ENCODE peak calls at places on chromosomes 11 and 22, in nine cellular contexts. One of them, this sample, is unnamed.
A peak's percentile ranks its signal among the peaks of the same experiment; 100 is the strongest.

GRCh38 chr11:131645237-131645636 is 274.8 kb downstream of the NTM start:
- DNase-seq in HepG2: no peak
- DNase-seq in body of pancreas: no peak
- DNase-seq in breast epithelium: no peak
- DNase-seq in stomach: no peak
- DNase-seq in A549: no peak
- DNase-seq in sigmoid colon: no peak
- DNase-seq in H54: no peak
- DNase-seq in heart left ventricle: no peak
- DNase-seq in this sample: no peak

GRCh38 chr11:94120946-94121345 is 7.7 kb upstream of the PANX1 start:
- DNase-seq in HepG2: no peak
- DNase-seq in body of pancreas: no peak
- DNase-seq in breast epithelium: no peak
- DNase-seq in stomach: no peak
- DNase-seq in A549: no peak
- DNase-seq in sigmoid colon: no peak
- DNase-seq in H54: no peak
- DNase-seq in heart left ventricle: no peak
- DNase-seq in this sample: no peak

GRCh38 chr11:66570826-66571222 is 2.4 kb upstream of the CTSF start:
- DNase-seq in HepG2: no peak
- DNase-seq in body of pancreas: no peak
- DNase-seq in breast epithelium: no peak
- DNase-seq in stomach: no peak
- DNase-seq in A549: no peak
- DNase-seq in sigmoid colon: no peak
- DNase-seq in H54: no peak
- DNase-seq in heart left ventricle: no peak
- DNase-seq in this sample: no peak

GRCh38 chr11:80155412-80156017 is 714.7 kb upstream of the TENM4 start:
- DNase-seq in HepG2: peak; percentile 21
- DNase-seq in body of pancreas: no peak
- DNase-seq in breast epithelium: no peak
- DNase-seq in stomach: no peak
- DNase-seq in A549: peak; percentile 22
- DNase-seq in sigmoid colon: no peak
- DNase-seq in H54: no peak
- DNase-seq in heart left ventricle: no peak
- DNase-seq in this sample: peak; percentile 1

GRCh38 chr11:11657101-11657935 is 35.5 kb upstream of the GALNT18 start:
- DNase-seq in HepG2: no peak
- DNase-seq in body of pancreas: no peak
- DNase-seq in breast epithelium: no peak
- DNase-seq in stomach: no peak
- DNase-seq in A549: no peak
- DNase-seq in sigmoid colon: no peak
- DNase-seq in H54: no peak
- DNase-seq in heart left ventricle: no peak
- DNase-seq in this sample: no peak

GRCh38 chr11:62444271-62444833 is 25.5 kb downstream of the SCGB1A1 start:
- DNase-seq in HepG2: no peak
- DNase-seq in body of pancreas: peak; percentile 34
- DNase-seq in breast epithelium: no peak
- DNase-seq in stomach: peak; percentile 30
- DNase-seq in A549: no peak
- DNase-seq in sigmoid colon: peak; percentile 92
- DNase-seq in H54: no peak
- DNase-seq in heart left ventricle: peak; percentile 66
- DNase-seq in this sample: peak; percentile 47

GRCh38 chr11:114308689-114309089 is 12.5 kb downstream of the NNMT start:
- DNase-seq in HepG2: no peak
- DNase-seq in body of pancreas: peak; percentile 58
- DNase-seq in breast epithelium: peak; percentile 64
- DNase-seq in stomach: no peak
- DNase-seq in A549: no peak
- DNase-seq in sigmoid colon: no peak
- DNase-seq in H54: no peak
- DNase-seq in heart left ventricle: no peak
- DNase-seq in this sample: no peak

GRCh38 chr22:44735518-44736428 is 16.6 kb upstream of the ARHGAP8 start:
- DNase-seq in HepG2: peak; percentile 44
- DNase-seq in body of pancreas: peak; percentile 68
- DNase-seq in breast epithelium: peak; percentile 79
- DNase-seq in stomach: peak; percentile 84
- DNase-seq in A549: peak; percentile 56
- DNase-seq in sigmoid colon: peak; percentile 82
- DNase-seq in H54: peak; percentile 64
- DNase-seq in heart left ventricle: peak; percentile 66
- DNase-seq in this sample: peak; percentile 62

GRCh38 chr22:37068859-37069258 is 17.3 kb downstream of the KCTD17 start:
- DNase-seq in HepG2: no peak
- DNase-seq in body of pancreas: no peak
- DNase-seq in breast epithelium: no peak
- DNase-seq in stomach: no peak
- DNase-seq in A549: no peak
- DNase-seq in sigmoid colon: no peak
- DNase-seq in H54: no peak
- DNase-seq in heart left ventricle: no peak
- DNase-seq in this sample: no peak

GRCh38 chr22:43094085-43094484 is 4.9 kb upstream of the TTLL1 start:
- DNase-seq in HepG2: peak; percentile 78
- DNase-seq in body of pancreas: peak; percentile 29
- DNase-seq in breast epithelium: no peak
- DNase-seq in stomach: peak; percentile 53
- DNase-seq in A549: peak; percentile 60
- DNase-seq in sigmoid colon: no peak
- DNase-seq in H54: no peak
- DNase-seq in heart left ventricle: peak; percentile 88
- DNase-seq in this sample: peak; percentile 12

GRCh38 chr22:50327711-50328019 is 853 bp upstream of the DENND6B start:
- DNase-seq in HepG2: no peak
- DNase-seq in body of pancreas: no peak
- DNase-seq in breast epithelium: no peak
- DNase-seq in stomach: no peak
- DNase-seq in A549: no peak
- DNase-seq in sigmoid colon: no peak
- DNase-seq in H54: no peak
- DNase-seq in heart left ventricle: no peak
- DNase-seq in this sample: no peak

GRCh38 chr11:58796333-58797049 is 48.0 kb downstream of the GLYATL2 start:
- DNase-seq in HepG2: no peak
- DNase-seq in body of pancreas: peak; percentile 10
- DNase-seq in breast epithelium: no peak
- DNase-seq in stomach: peak; percentile 51
- DNase-seq in A549: no peak
- DNase-seq in sigmoid colon: no peak
- DNase-seq in H54: no peak
- DNase-seq in heart left ventricle: no peak
- DNase-seq in this sample: no peak

GRCh38 chr22:29483254-29483653 is 3.2 kb downstream of the NEFH start:
- DNase-seq in HepG2: no peak
- DNase-seq in body of pancreas: no peak
- DNase-seq in breast epithelium: no peak
- DNase-seq in stomach: no peak
- DNase-seq in A549: no peak
- DNase-seq in sigmoid colon: no peak
- DNase-seq in H54: no peak
- DNase-seq in heart left ventricle: no peak
- DNase-seq in this sample: no peak
- TF ChIP-seq POLR2A in HepG2: no peak
- TF ChIP-seq POLR2A in body of pancreas: no peak
- TF ChIP-seq POLR2A in breast epithelium: no peak
- TF ChIP-seq POLR2A in stomach: no peak
- TF ChIP-seq POLR2A in A549: no peak
- TF ChIP-seq POLR2A in sigmoid colon: no peak
- TF ChIP-seq POLR2A in H54: no peak
- TF ChIP-seq POLR2A in heart left ventricle: no peak
- TF ChIP-seq POLR2A in this sample: no peak

GRCh38 chr11:130459521-130459920 is 11.1 kb downstream of the ADAMTS15 start:
- DNase-seq in HepG2: no peak
- DNase-seq in body of pancreas: no peak
- DNase-seq in breast epithelium: no peak
- DNase-seq in stomach: no peak
- DNase-seq in A549: no peak
- DNase-seq in sigmoid colon: no peak
- DNase-seq in H54: no peak
- DNase-seq in heart left ventricle: no peak
- DNase-seq in this sample: no peak

GRCh38 chr11:130455493-130456127 is 7.2 kb downstream of the ADAMTS15 start:
- DNase-seq in HepG2: no peak
- DNase-seq in body of pancreas: no peak
- DNase-seq in breast epithelium: no peak
- DNase-seq in stomach: peak; percentile 49
- DNase-seq in A549: no peak
- DNase-seq in sigmoid colon: no peak
- DNase-seq in H54: no peak
- DNase-seq in heart left ventricle: no peak
- DNase-seq in this sample: no peak

GRCh38 chr11:130454495-130455262 is 6.2 kb downstream of the ADAMTS15 start:
- DNase-seq in HepG2: no peak
- DNase-seq in body of pancreas: no peak
- DNase-seq in breast epithelium: no peak
- DNase-seq in stomach: no peak
- DNase-seq in A549: no peak
- DNase-seq in sigmoid colon: no peak
- DNase-seq in H54: no peak
- DNase-seq in heart left ventricle: no peak
- DNase-seq in this sample: no peak

GRCh38 chr11:130457909-130458729 is 9.7 kb downstream of the ADAMTS15 start:
- DNase-seq in HepG2: no peak
- DNase-seq in body of pancreas: no peak
- DNase-seq in breast epithelium: no peak
- DNase-seq in stomach: no peak
- DNase-seq in A549: no peak
- DNase-seq in sigmoid colon: no peak
- DNase-seq in H54: no peak
- DNase-seq in heart left ventricle: no peak
- DNase-seq in this sample: no peak

DNA sequence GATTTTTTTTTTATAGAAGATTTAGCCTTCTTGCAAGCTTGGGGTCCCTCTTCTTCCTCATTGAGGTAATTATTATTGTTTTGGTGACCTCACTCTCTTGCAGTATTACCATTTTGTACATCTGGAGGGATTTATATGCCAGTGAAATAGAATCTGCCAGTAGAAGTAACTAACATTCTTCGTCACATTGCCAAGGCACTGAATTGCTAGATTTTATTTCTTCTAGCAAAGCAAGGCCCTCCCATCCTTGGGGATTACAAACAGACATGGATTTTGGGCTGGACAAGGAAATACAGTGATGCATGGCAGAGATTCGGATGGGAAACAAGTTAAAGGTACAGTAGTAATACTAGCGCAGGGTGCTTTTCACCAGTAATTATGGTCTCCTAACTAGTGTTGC is 7.8 kb downstream of the ADAMTS15 start:
- DNase-seq in HepG2: no peak
- DNase-seq in body of pancreas: no peak
- DNase-seq in breast epithelium: no peak
- DNase-seq in stomach: no peak
- DNase-seq in A549: no peak
- DNase-seq in sigmoid colon: no peak
- DNase-seq in H54: no peak
- DNase-seq in heart left ventricle: no peak
- DNase-seq in this sample: no peak
- TF ChIP-seq POLR2A in HepG2: no peak
- TF ChIP-seq POLR2A in body of pancreas: no peak
- TF ChIP-seq POLR2A in breast epithelium: no peak
- TF ChIP-seq POLR2A in stomach: no peak
- TF ChIP-seq POLR2A in A549: no peak
- TF ChIP-seq POLR2A in sigmoid colon: no peak
- TF ChIP-seq POLR2A in H54: no peak
- TF ChIP-seq POLR2A in heart left ventricle: no peak
- TF ChIP-seq POLR2A in this sample: no peak

DNA sequence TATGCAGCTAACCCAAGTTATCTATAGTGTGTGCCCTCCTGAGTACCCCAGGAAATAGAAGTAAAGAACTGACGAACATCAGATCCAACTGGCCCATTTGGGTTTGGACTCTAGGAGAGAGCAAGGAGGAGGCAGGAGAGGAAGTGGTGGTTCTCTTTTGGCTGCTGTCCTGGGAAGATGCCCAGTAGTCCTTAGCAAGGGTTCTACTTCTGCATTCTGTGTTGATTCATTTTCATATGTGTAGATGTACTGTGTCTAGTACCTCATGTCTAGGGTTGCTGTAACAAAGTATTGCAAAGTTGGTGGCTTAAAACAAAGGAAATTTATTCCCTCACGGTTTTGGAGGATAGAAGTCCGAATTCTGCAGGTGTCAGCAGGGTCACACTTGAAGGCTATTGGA is 6.6 kb upstream of the MMP27 start:
- DNase-seq in HepG2: no peak
- DNase-seq in body of pancreas: peak; percentile 19
- DNase-seq in breast epithelium: no peak
- DNase-seq in stomach: no peak
- DNase-seq in A549: no peak
- DNase-seq in sigmoid colon: no peak
- DNase-seq in H54: no peak
- DNase-seq in heart left ventricle: no peak
- DNase-seq in this sample: no peak
- TF ChIP-seq POLR2A in HepG2: no peak
- TF ChIP-seq POLR2A in body of pancreas: no peak
- TF ChIP-seq POLR2A in breast epithelium: no peak
- TF ChIP-seq POLR2A in stomach: no peak
- TF ChIP-seq POLR2A in A549: no peak
- TF ChIP-seq POLR2A in sigmoid colon: no peak
- TF ChIP-seq POLR2A in H54: no peak
- TF ChIP-seq POLR2A in heart left ventricle: no peak
- TF ChIP-seq POLR2A in this sample: no peak

GRCh38 chr11:112597290-112597689 is 336.6 kb upstream of the PLET1 start:
- DNase-seq in HepG2: no peak
- DNase-seq in body of pancreas: no peak
- DNase-seq in breast epithelium: no peak
- DNase-seq in stomach: no peak
- DNase-seq in A549: no peak
- DNase-seq in sigmoid colon: no peak
- DNase-seq in H54: no peak
- DNase-seq in heart left ventricle: no peak
- DNase-seq in this sample: no peak
- TF ChIP-seq POLR2A in HepG2: no peak
- TF ChIP-seq POLR2A in body of pancreas: no peak
- TF ChIP-seq POLR2A in breast epithelium: no peak
- TF ChIP-seq POLR2A in stomach: no peak
- TF ChIP-seq POLR2A in A549: no peak
- TF ChIP-seq POLR2A in sigmoid colon: no peak
- TF ChIP-seq POLR2A in H54: no peak
- TF ChIP-seq POLR2A in heart left ventricle: no peak
- TF ChIP-seq POLR2A in this sample: no peak